ENCODE peak calls at places on chromosomes 6 and 20, in eight cellular contexts. One of them, this sample, is unnamed.

GRCh38 chr6:38603966-38604365 is 35.8 kb downstream of the BTBD9 start:
- DNase-seq in CD4-positive, alpha-beta memory T cell: no peak
- DNase-seq in SJSA1: no peak
- DNase-seq in heart left ventricle: no peak
- DNase-seq in fibroblast of lung: peak
- DNase-seq in stomach: no peak
- DNase-seq in mucosa of descending colon: no peak
- DNase-seq in bronchial epithelial cell: no peak
- DNase-seq in this sample: no peak

GRCh38 chr20:10110151-10110550 is 75.4 kb downstream of the ANKEF1 start:
- DNase-seq in CD4-positive, alpha-beta memory T cell: no peak
- DNase-seq in SJSA1: no peak
- DNase-seq in heart left ventricle: no peak
- DNase-seq in fibroblast of lung: no peak
- DNase-seq in stomach: no peak
- DNase-seq in mucosa of descending colon: no peak
- DNase-seq in bronchial epithelial cell: peak
- DNase-seq in this sample: no peak

GRCh38 chr20:57498425-57499400 is 26.2 kb downstream of the CTCFL start:
- DNase-seq in CD4-positive, alpha-beta memory T cell: no peak
- DNase-seq in SJSA1: no peak
- DNase-seq in heart left ventricle: no peak
- DNase-seq in fibroblast of lung: peak
- DNase-seq in stomach: no peak
- DNase-seq in mucosa of descending colon: no peak
- DNase-seq in bronchial epithelial cell: peak
- DNase-seq in this sample: no peak

GRCh38 chr6:16973071-16973470 is 128.8 kb upstream of the STMND1 start:
- DNase-seq in CD4-positive, alpha-beta memory T cell: no peak
- DNase-seq in SJSA1: no peak
- DNase-seq in heart left ventricle: no peak
- DNase-seq in fibroblast of lung: no peak
- DNase-seq in stomach: no peak
- DNase-seq in mucosa of descending colon: no peak
- DNase-seq in bronchial epithelial cell: no peak
- DNase-seq in this sample: no peak

GRCh38 chr20:41204304-41205265 is 67.2 kb downstream of the PLCG1 start:
- DNase-seq in CD4-positive, alpha-beta memory T cell: no peak
- DNase-seq in SJSA1: no peak
- DNase-seq in heart left ventricle: no peak
- DNase-seq in fibroblast of lung: no peak
- DNase-seq in stomach: no peak
- DNase-seq in mucosa of descending colon: no peak
- DNase-seq in bronchial epithelial cell: no peak
- DNase-seq in this sample: no peak

GRCh38 chr20:63057133-63058117 is 50.7 kb upstream of the BHLHE23 start:
- DNase-seq in CD4-positive, alpha-beta memory T cell: no peak
- DNase-seq in SJSA1: no peak
- DNase-seq in heart left ventricle: no peak
- DNase-seq in fibroblast of lung: peak
- DNase-seq in stomach: no peak
- DNase-seq in mucosa of descending colon: no peak
- DNase-seq in bronchial epithelial cell: peak
- DNase-seq in this sample: no peak

GRCh38 chr6:158198461-158198860 is 30.3 kb downstream of the GTF2H5 start:
- DNase-seq in CD4-positive, alpha-beta memory T cell: no peak
- DNase-seq in SJSA1: no peak
- DNase-seq in heart left ventricle: no peak
- DNase-seq in fibroblast of lung: no peak
- DNase-seq in stomach: no peak
- DNase-seq in mucosa of descending colon: no peak
- DNase-seq in bronchial epithelial cell: no peak
- DNase-seq in this sample: peak

GRCh38 chr20:8918145-8918544 is 150.7 kb upstream of the PLCB4 start:
- DNase-seq in CD4-positive, alpha-beta memory T cell: no peak
- DNase-seq in SJSA1: no peak
- DNase-seq in heart left ventricle: no peak
- DNase-seq in fibroblast of lung: no peak
- DNase-seq in stomach: no peak
- DNase-seq in mucosa of descending colon: no peak
- DNase-seq in bronchial epithelial cell: no peak
- DNase-seq in this sample: no peak

GRCh38 chr6:43779864-43780260 is 9.9 kb downstream of the VEGFA start:
- DNase-seq in CD4-positive, alpha-beta memory T cell: no peak
- DNase-seq in SJSA1: no peak
- DNase-seq in heart left ventricle: no peak
- DNase-seq in fibroblast of lung: peak
- DNase-seq in stomach: peak
- DNase-seq in mucosa of descending colon: no peak
- DNase-seq in bronchial epithelial cell: no peak
- DNase-seq in this sample: no peak

GRCh38 chr20:35326021-35326731 is 34.0 kb upstream of the FAM83C start:
- DNase-seq in CD4-positive, alpha-beta memory T cell: no peak
- DNase-seq in SJSA1: no peak
- DNase-seq in heart left ventricle: no peak
- DNase-seq in fibroblast of lung: no peak
- DNase-seq in stomach: peak
- DNase-seq in mucosa of descending colon: no peak
- DNase-seq in bronchial epithelial cell: no peak
- DNase-seq in this sample: no peak

GRCh38 chr6:158353851-158354508 is 41.7 kb downstream of the TULP4 start:
- DNase-seq in CD4-positive, alpha-beta memory T cell: no peak
- DNase-seq in SJSA1: no peak
- DNase-seq in heart left ventricle: no peak
- DNase-seq in fibroblast of lung: peak
- DNase-seq in stomach: no peak
- DNase-seq in mucosa of descending colon: no peak
- DNase-seq in bronchial epithelial cell: peak
- DNase-seq in this sample: no peak

GRCh38 chr6:6178795-6179194 is 141.7 kb downstream of the F13A1 start:
- DNase-seq in CD4-positive, alpha-beta memory T cell: no peak
- DNase-seq in SJSA1: no peak
- DNase-seq in heart left ventricle: no peak
- DNase-seq in fibroblast of lung: no peak
- DNase-seq in stomach: no peak
- DNase-seq in mucosa of descending colon: no peak
- DNase-seq in bronchial epithelial cell: no peak
- DNase-seq in this sample: no peak

GRCh38 chr6:163490826-163491577 is 76.5 kb downstream of the QKI start:
- DNase-seq in CD4-positive, alpha-beta memory T cell: no peak
- DNase-seq in SJSA1: no peak
- DNase-seq in heart left ventricle: peak
- DNase-seq in fibroblast of lung: peak
- DNase-seq in stomach: peak
- DNase-seq in mucosa of descending colon: no peak
- DNase-seq in bronchial epithelial cell: peak
- DNase-seq in this sample: peak

GRCh38 chr6:132132911-132133639 is 181.9 kb upstream of the CCN2 start:
- DNase-seq in CD4-positive, alpha-beta memory T cell: no peak
- DNase-seq in SJSA1: no peak
- DNase-seq in heart left ventricle: no peak
- DNase-seq in fibroblast of lung: no peak
- DNase-seq in stomach: no peak
- DNase-seq in mucosa of descending colon: no peak
- DNase-seq in bronchial epithelial cell: peak
- DNase-seq in this sample: no peak

DNA sequence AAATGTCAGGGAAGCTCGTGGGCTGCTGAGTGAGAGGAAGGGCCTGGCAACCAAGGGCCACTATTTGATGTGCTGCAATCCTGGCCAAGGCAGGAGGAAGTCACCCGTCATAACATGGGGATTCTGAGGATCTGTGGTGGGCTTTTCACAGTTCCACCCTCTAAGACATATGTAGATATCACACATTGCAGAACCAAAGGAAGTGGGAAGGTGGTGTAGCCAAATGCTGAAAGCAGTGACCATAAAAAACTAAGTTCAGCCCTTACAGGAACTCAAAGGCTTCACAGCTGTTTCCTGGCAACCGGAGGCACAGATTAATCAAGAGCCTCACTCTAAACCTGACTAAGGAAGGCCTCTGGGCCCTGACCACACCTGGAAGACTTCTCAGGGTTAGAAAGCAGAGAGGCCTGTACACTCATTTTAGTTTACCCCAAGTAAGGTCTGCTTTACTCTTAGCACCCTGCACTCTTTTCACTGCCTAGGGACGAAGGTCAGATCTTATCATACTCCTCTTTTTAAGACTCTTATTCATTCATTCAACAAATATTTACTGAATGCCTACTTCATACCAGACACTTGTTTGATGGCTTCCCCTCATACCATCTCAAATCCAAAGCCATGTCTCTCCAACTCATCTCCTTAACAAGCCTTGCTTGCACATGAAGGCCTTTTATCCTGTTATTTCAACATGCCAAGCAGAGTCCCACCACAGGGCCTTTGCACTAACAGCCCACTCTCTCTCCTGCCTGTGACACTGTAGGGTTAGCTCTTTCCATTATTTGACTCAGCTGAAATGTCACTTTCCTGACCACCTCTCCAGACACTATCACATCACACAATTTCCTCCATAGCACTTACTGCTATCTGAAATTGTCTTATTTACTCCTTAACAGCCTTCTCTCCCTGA is 2.6 kb downstream of the UBE2V1 start:
- DNase-seq in CD4-positive, alpha-beta memory T cell: peak
- DNase-seq in SJSA1: no peak
- DNase-seq in heart left ventricle: no peak
- DNase-seq in fibroblast of lung: no peak
- DNase-seq in stomach: peak
- DNase-seq in mucosa of descending colon: no peak
- DNase-seq in bronchial epithelial cell: peak
- DNase-seq in this sample: no peak
- H3K4me3 ChIP-seq in CD4-positive, alpha-beta memory T cell: peak
- H3K4me3 ChIP-seq in SJSA1: peak
- H3K4me3 ChIP-seq in heart left ventricle: peak
- H3K4me3 ChIP-seq in fibroblast of lung: no peak
- H3K4me3 ChIP-seq in stomach: no peak
- H3K4me3 ChIP-seq in mucosa of descending colon: no peak
- H3K4me3 ChIP-seq in bronchial epithelial cell: no peak
- H3K4me3 ChIP-seq in this sample: no peak

DNA sequence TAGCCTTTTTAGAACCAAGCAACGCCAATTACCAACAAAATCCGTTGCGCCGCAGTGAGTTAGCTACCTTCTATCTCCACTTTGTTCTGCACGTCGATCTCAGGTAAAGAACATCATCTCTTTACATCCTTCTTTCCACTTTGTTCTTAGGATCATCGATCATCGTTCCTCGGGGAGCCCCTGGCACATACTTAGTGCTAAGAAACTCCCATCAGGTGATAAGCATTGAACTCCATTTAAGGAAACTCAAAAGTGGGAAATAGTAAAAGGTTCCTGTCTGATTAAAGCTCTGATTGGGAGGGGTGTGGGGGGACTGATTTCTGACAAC is 227.0 kb upstream of the PRSS16 start:
- DNase-seq in CD4-positive, alpha-beta memory T cell: no peak
- DNase-seq in SJSA1: no peak
- DNase-seq in heart left ventricle: no peak
- DNase-seq in fibroblast of lung: no peak
- DNase-seq in stomach: no peak
- DNase-seq in mucosa of descending colon: no peak
- DNase-seq in bronchial epithelial cell: no peak
- DNase-seq in this sample: no peak
- H3K4me3 ChIP-seq in CD4-positive, alpha-beta memory T cell: peak
- H3K4me3 ChIP-seq in SJSA1: peak
- H3K4me3 ChIP-seq in heart left ventricle: peak
- H3K4me3 ChIP-seq in fibroblast of lung: peak
- H3K4me3 ChIP-seq in stomach: peak
- H3K4me3 ChIP-seq in mucosa of descending colon: no peak
- H3K4me3 ChIP-seq in bronchial epithelial cell: peak
- H3K4me3 ChIP-seq in this sample: peak

DNA sequence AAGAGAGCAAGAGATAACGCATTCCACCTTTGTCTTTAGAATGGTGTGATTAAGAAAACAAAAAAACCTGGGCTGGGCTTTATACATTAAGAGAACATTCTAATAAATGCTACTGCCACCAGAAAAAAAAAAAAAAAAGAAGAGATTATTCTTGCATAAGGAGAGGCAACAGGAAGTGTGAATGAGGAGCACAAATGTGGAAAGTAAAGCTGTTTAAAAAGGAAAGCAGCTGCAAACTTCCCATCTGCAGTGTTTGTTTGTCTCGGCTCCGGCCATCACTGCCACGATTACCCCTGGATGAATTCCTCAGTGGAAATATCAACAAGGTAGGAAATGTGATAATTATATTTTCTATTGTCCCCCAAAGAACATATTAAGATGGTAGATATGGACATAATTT is 223.9 kb downstream of the PHF3 start:
- DNase-seq in CD4-positive, alpha-beta memory T cell: no peak
- DNase-seq in SJSA1: no peak
- DNase-seq in heart left ventricle: peak
- DNase-seq in fibroblast of lung: peak
- DNase-seq in stomach: no peak
- DNase-seq in mucosa of descending colon: no peak
- DNase-seq in bronchial epithelial cell: no peak
- DNase-seq in this sample: no peak
- H3K4me3 ChIP-seq in CD4-positive, alpha-beta memory T cell: no peak
- H3K4me3 ChIP-seq in SJSA1: no peak
- H3K4me3 ChIP-seq in heart left ventricle: no peak
- H3K4me3 ChIP-seq in fibroblast of lung: no peak
- H3K4me3 ChIP-seq in stomach: no peak
- H3K4me3 ChIP-seq in mucosa of descending colon: no peak
- H3K4me3 ChIP-seq in bronchial epithelial cell: no peak
- H3K4me3 ChIP-seq in this sample: no peak

GRCh38 chr6:138104618-138105213 is 2.5 kb downstream of the PERP start:
- DNase-seq in CD4-positive, alpha-beta memory T cell: no peak
- DNase-seq in SJSA1: no peak
- DNase-seq in heart left ventricle: no peak
- DNase-seq in fibroblast of lung: no peak
- DNase-seq in stomach: no peak
- DNase-seq in mucosa of descending colon: no peak
- DNase-seq in bronchial epithelial cell: peak
- DNase-seq in this sample: no peak
- H3K4me3 ChIP-seq in CD4-positive, alpha-beta memory T cell: no peak
- H3K4me3 ChIP-seq in SJSA1: no peak
- H3K4me3 ChIP-seq in heart left ventricle: no peak
- H3K4me3 ChIP-seq in fibroblast of lung: no peak
- H3K4me3 ChIP-seq in stomach: no peak
- H3K4me3 ChIP-seq in mucosa of descending colon: no peak
- H3K4me3 ChIP-seq in bronchial epithelial cell: peak
- H3K4me3 ChIP-seq in this sample: no peak

GRCh38 chr20:4656491-4656890 is 65.2 kb upstream of the PRND start:
- DNase-seq in CD4-positive, alpha-beta memory T cell: no peak
- DNase-seq in SJSA1: no peak
- DNase-seq in heart left ventricle: no peak
- DNase-seq in fibroblast of lung: peak
- DNase-seq in stomach: no peak
- DNase-seq in mucosa of descending colon: no peak
- DNase-seq in bronchial epithelial cell: no peak
- DNase-seq in this sample: no peak
- H3K4me3 ChIP-seq in CD4-positive, alpha-beta memory T cell: no peak
- H3K4me3 ChIP-seq in SJSA1: no peak
- H3K4me3 ChIP-seq in heart left ventricle: no peak
- H3K4me3 ChIP-seq in fibroblast of lung: no peak
- H3K4me3 ChIP-seq in stomach: no peak
- H3K4me3 ChIP-seq in mucosa of descending colon: no peak
- H3K4me3 ChIP-seq in bronchial epithelial cell: no peak
- H3K4me3 ChIP-seq in this sample: no peak